ENCODE peak calls at places on chromosomes 13 and 19, in eight cellular contexts. K, P, L, T, C, G, S and U are unnamed samples.

GRCh38 chr19:54684537-54684936 is 21.8 kb downstream of the LILRB4 start:
- DNase-seq in G (no peak), T (no peak), K (peak; percentile 17), C (peak; percentile 7), P (no peak), L (peak; percentile 22), S (peak; percentile 52), U (peak; percentile 36)

GRCh38 chr19:42270346-42271044 is 1.4 kb downstream of the CIC start:
- DNase-seq in L (no peak), S (no peak), T (peak; percentile 71), G (no peak), P (no peak), C (peak; percentile 62), K (peak; percentile 85), U (peak; percentile 50)

GRCh38 chr13:37138917-37139316 is 33.5 kb upstream of the CSNK1A1L start:
- DNase-seq in K (no peak), P (no peak), T (no peak), G (no peak), S (no peak), L (no peak), C (no peak), U (no peak)

GRCh38 chr13:113854238-113855011 is 9.5 kb downstream of the GAS6 start:
- DNase-seq in P (no peak), G (peak; percentile 61), T (peak; percentile 79), S (no peak), K (peak; percentile 9), L (peak; percentile 59), C (peak; percentile 34), U (peak; percentile 55)

GRCh38 chr13:57630661-57631606 is 610 bp upstream of the PCDH17 start:
- DNase-seq in G (no peak), T (peak; percentile 67), K (peak; percentile 31), S (peak; percentile 46), C (no peak), L (peak; percentile 10), P (no peak), U (no peak)

GRCh38 chr13:46053162-46054012 is 841 bp upstream of the ZC3H13 start:
- DNase-seq in T (peak; percentile 2), L (no peak), C (no peak), P (no peak), G (no peak), S (peak; percentile 11), K (no peak), U (no peak)

GRCh38 chr13:22050951-22051563 is 380.2 kb downstream of the FGF9 start:
- DNase-seq in S (no peak), T (no peak), L (no peak), C (no peak), P (no peak), K (no peak), G (no peak), U (peak; percentile 25)

GRCh38 chr13:33524086-33524485 is 238.5 kb upstream of the STARD13 start:
- DNase-seq in K (no peak), P (peak; percentile 66), S (no peak), T (peak; percentile 95), C (peak; percentile 90), L (no peak), G (no peak), U (no peak)

GRCh38 chr19:29690842-29691241 is 24.2 kb downstream of the C19orf12 start:
- DNase-seq in C (peak; percentile 60), G (no peak), S (peak; percentile 83), P (no peak), L (no peak), K (peak; percentile 74), T (peak; percentile 36), U (no peak)

GRCh38 chr19:19405919-19406877 is 723 bp downstream of the GATAD2A start:
- DNase-seq in G (peak; percentile 59), T (peak; percentile 51), S (peak; percentile 83), C (peak; percentile 52), K (peak; percentile 80), P (no peak), L (peak; percentile 39), U (peak; percentile 54)

GRCh38 chr13:20159646-20160345 is 1.1 kb downstream of the GJA3 start:
- DNase-seq in C (peak; percentile 32), S (no peak), T (peak; percentile 21), G (no peak), L (no peak), K (no peak), P (no peak), U (no peak)

GRCh38 chr19:29121684-29122083 is 91.3 kb downstream of the UQCRFS1 start:
- DNase-seq in T (no peak), G (no peak), C (no peak), S (peak; percentile 66), K (peak; percentile 19), P (no peak), L (no peak), U (peak; percentile 25)

GRCh38 chr19:13128583-13128982 is 10.5 kb downstream of the NACC1 start:
- DNase-seq in K (no peak), T (no peak), G (no peak), P (no peak), C (no peak), S (no peak), L (no peak), U (no peak)

GRCh38 chr19:17322854-17323253 is 11.8 kb downstream of the ANO8 start:
- DNase-seq in C (no peak), K (no peak), L (no peak), G (no peak), T (no peak), S (no peak), P (no peak), U (no peak)

GRCh38 chr19:19615086-19615485 is 3.4 kb downstream of the PBX4 start:
- DNase-seq in G (no peak), T (no peak), K (peak; percentile 70), C (no peak), L (no peak), S (no peak), P (no peak), U (no peak)

GRCh38 chr19:47603706-47604310 is 5.1 kb upstream of the BICRA start:
- DNase-seq in P (no peak), T (no peak), G (no peak), S (no peak), K (peak; percentile 21), L (no peak), C (no peak), U (no peak)

GRCh38 chr19:47427241-47428176 is 8.2 kb upstream of the MEIS3 start:
- DNase-seq in G (peak; percentile 40), C (peak; percentile 61), T (peak; percentile 33), P (no peak), K (peak; percentile 86), S (peak; percentile 92), L (peak; percentile 44), U (peak; percentile 67)

GRCh38 chr19:49688531-49689132 is 762 bp upstream of the ADM5 start:
- DNase-seq in K (no peak), G (no peak), L (no peak), S (peak; percentile 42), T (no peak), C (no peak), P (no peak), U (no peak)

GRCh38 chr13:31965361-31966066 is 66.1 kb upstream of the FRY start:
- DNase-seq in T (peak; percentile 67), L (no peak), S (no peak), C (peak; percentile 81), G (no peak), P (peak; percentile 56), K (no peak), U (no peak)

GRCh38 chr19:52941941-52942370 is 18.7 kb upstream of the ZNF888 start:
- DNase-seq in G (peak; percentile 27), C (peak; percentile 31), S (peak; percentile 65), P (no peak), L (no peak), K (peak; percentile 45), T (peak; percentile 38), U (peak; percentile 28)

GRCh38 chr13:109781384-109782065 is 4.9 kb downstream of the IRS2 start:
- DNase-seq in P (no peak), C (no peak), G (no peak), S (no peak), L (no peak), T (peak; percentile 30), K (no peak), U (peak; percentile 66)

GRCh38 chr13:100245099-100245498 is 156.2 kb downstream of the PCCA start:
- DNase-seq in T (no peak), G (no peak), S (no peak), P (no peak), K (no peak), L (no peak), C (no peak), U (no peak)

GRCh38 chr13:36347826-36348225 is 1.6 kb upstream of the SPART start:
- DNase-seq in S (no peak), C (no peak), K (no peak), L (no peak), G (no peak), T (no peak), P (no peak), U (no peak)

GRCh38 chr13:24693862-24694471 is 13.8 kb downstream of the ATP12A start:
- DNase-seq in L (no peak), K (peak; percentile 67), T (peak; percentile 30), P (no peak), C (peak; percentile 58), S (peak; percentile 95), G (no peak), U (peak; percentile 59)

GRCh38 chr19:44111910-44112463 is 1.2 kb upstream of the ZNF225 start:
- DNase-seq in L (peak; percentile 16), K (peak; percentile 21), T (peak; percentile 80), G (no peak), S (peak; percentile 96), P (peak; percentile 76), C (peak; percentile 91), U (peak; percentile 82)